ENCODE peak calls at places on chromosomes 3 and 15, in nine cellular contexts. V is hepatocyte, I is MM.1S, T is GM23338, E is SK-N-SH, U is GM23248, R is PC-3, Q is HCT116, Z is OCI-LY7. X is an unnamed sample. For H3K4me1, the result is how much of the 10 kb centered on the place peaks cover.

GRCh38 chr3:159007331-159007730 is 205.5 kb downstream of the MFSD1 start:
- DNase-seq in V (no peak), Z (no peak), Q (no peak), U (no peak), R (no peak), T (no peak), E (no peak), I (no peak), X (no peak)

GRCh38 chr3:187778726-187779125 is 33.5 kb upstream of the BCL6 start:
- DNase-seq in Z (no peak), V (no peak), E (no peak), I (no peak), T (no peak), U (no peak), R (peak), Q (no peak), X (no peak)

GRCh38 chr15:99711685-99712084 is 21.6 kb downstream of the LYSMD4 start:
- DNase-seq in Z (no peak), R (no peak), Q (no peak), I (no peak), E (no peak), U (no peak), V (no peak), T (no peak), X (no peak)

GRCh38 chr15:62895905-62896316 is 146.6 kb upstream of the TPM1 start:
- DNase-seq in R (peak), V (no peak), E (no peak), U (peak), Q (no peak), Z (no peak), I (no peak), T (no peak), X (no peak)

GRCh38 chr3:143465638-143466037 is 346.1 kb downstream of the CHST2 start:
- DNase-seq in I (no peak), E (no peak), V (no peak), U (no peak), Q (no peak), R (peak), Z (no peak), T (no peak), X (no peak)

GRCh38 chr15:78203346-78204225 is 30.8 kb downstream of the ACSBG1 start:
- DNase-seq in Z (no peak), Q (no peak), U (no peak), R (no peak), V (peak), E (no peak), I (no peak), T (no peak), X (no peak)

GRCh38 chr3:27022096-27022761 is 347.0 kb downstream of the NEK10 start:
- DNase-seq in V (no peak), R (no peak), E (no peak), Q (no peak), I (no peak), Z (no peak), U (no peak), T (peak), X (peak)

GRCh38 chr3:124557433-124558232 is 172.6 kb upstream of the UMPS start:
- DNase-seq in R (peak), Q (no peak), V (no peak), E (peak), U (peak), Z (no peak), T (no peak), I (no peak), X (no peak)

GRCh38 chr3:4850211-4850927 is 128.9 kb upstream of the BHLHE40 start:
- DNase-seq in I (no peak), T (no peak), Z (no peak), E (no peak), V (no peak), U (no peak), Q (no peak), R (no peak), X (no peak)

GRCh38 chr3:195133462-195133861 is 137.5 kb downstream of the XXYLT1 start:
- DNase-seq in I (no peak), Q (no peak), R (no peak), V (no peak), Z (no peak), E (no peak), U (peak), T (no peak), X (no peak)

GRCh38 chr15:36501063-36501678 is 78.3 kb upstream of the CDIN1 start:
- DNase-seq in Z (peak), T (peak), R (peak), Q (peak), E (peak), I (peak), U (peak), V (peak), X (peak)

DNA sequence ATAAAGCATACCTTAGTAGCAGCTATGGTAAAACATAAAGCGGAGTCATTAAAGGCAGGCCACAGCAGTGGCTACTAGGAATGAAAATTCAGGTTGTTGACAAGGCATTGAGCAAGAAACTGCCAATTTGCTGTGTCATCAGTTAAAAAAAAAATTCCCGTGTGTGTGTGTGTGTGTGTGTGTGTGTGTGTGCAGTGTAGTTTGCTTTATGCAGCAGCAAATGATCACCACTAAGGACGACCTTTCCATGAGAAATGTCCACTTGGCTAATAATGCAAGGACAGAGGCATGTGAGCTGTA is 129.7 kb downstream of the ZNF385D start:
- DNase-seq in Z (no peak), R (peak), Q (no peak), I (no peak), U (peak), T (no peak), E (no peak), V (peak), X (no peak)
- H3K4me3 ChIP-seq in Z (no peak), R (no peak), Q (no peak), I (no peak), U (no peak), T (no peak), E (no peak), V (no peak), X (no peak)

DNA sequence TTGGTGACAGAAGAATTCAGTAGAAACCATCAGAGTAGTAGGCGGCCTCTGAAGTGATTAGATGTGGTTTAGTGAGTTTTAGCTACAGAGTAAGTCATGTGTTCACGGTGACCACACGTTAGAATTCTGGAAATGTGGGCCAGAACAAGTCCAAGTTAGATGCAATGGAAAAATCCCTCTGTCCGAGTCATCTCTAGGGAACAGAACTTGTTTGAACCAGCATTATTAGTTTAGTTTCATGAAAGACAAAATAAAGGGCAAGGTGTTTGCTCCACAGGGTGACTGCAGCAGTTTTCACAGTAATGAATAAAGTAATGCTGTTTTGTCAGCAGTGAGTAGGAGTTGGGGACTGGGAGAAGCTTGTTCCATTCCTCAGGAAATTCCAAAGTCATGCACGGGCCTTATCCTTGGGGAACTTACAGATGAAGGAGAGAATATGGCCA is 100.2 kb downstream of the CGNL1 start:
- DNase-seq in T (no peak), R (no peak), Q (no peak), Z (no peak), V (no peak), E (no peak), I (no peak), U (peak), X (no peak)
- TF ChIP-seq EZH2phosphoT487 in T (no peak), R (no peak), Q (no peak), Z (no peak), V (no peak), E (no peak), I (no peak), U (no peak), X (no peak)

DNA sequence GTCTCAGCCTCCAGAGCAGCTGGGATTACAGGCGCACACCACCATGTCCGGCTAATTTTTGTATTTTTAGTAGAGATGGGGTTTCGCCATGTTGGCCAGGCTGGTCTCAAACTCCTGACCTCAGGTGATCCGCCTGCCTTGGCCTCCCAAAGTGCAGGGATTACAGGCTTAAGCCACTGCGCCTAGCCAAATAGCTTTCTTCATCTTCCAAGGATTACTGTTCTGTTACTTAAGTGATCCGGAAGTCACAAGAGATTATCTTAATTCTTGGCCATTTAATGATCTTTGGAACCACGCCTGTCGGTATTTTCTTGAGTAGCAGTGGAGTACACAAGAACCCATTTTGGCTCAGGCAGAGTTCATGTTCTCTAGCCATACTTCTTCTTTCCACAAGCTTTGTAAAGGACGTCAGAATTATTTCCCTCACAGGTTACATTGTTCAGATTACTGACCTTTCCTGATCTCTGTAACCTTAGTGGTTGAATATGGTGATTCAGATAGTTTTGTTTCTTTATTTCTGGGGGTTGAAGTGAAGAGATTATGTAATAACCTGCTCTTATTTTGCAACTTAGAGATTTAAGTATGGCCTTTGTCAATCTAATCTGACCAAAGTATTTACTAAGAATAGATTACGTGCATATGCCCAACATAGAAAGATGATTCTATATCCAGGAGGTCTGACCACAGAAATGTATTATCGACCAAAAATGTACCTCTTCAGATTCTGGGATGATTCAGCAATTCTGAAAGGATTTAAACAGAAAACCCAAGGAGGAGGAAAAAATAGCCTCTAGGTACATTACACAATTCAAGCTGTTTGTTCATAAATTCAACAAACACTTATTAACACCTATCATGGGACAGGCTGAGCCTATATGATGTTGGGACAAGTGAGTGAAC is 132.2 kb downstream of the GREM1 start:
- DNase-seq in V (no peak), R (peak), E (no peak), I (peak), Z (no peak), U (peak), T (no peak), Q (no peak), X (no peak)
- H3K4me1 ChIP-seq in V (under half), R (under half), E (under half), I (under half), Z (under half), U (under half), T (under half), Q (under half), X (under half)

DNA sequence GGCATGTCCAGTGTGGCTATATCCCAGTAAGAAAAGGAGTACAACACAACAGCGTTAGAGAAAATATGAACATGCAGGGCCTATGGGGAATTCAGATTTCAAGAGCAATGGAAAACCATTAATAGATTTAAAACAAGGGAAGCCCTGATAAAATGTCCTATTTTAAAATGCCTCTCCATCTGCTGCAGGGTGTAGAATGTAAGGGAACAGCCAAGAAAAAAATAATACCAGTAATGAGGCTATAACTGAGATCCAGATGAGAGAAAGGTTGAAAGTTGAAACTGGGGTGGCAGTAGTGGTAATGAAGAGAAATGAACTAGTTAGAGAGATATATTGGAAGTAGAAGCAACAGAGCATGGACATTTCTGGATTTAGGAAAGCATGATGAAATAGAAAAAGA is 226.1 kb downstream of the KCNMB2 start:
- DNase-seq in R (no peak), V (no peak), U (no peak), I (no peak), Q (no peak), Z (no peak), E (no peak), T (no peak), X (no peak)
- H3K4me3 ChIP-seq in R (no peak), V (no peak), U (no peak), I (no peak), Q (no peak), Z (no peak), E (no peak), T (no peak), X (no peak)

GRCh38 chr3:149618151-149619123 is 39.4 kb downstream of the WWTR1 start:
- DNase-seq in U (no peak), E (no peak), V (no peak), R (no peak), Z (no peak), T (no peak), Q (no peak), I (no peak), X (no peak)

GRCh38 chr3:149625795-149626194 is 32.0 kb downstream of the WWTR1 start:
- DNase-seq in U (peak), E (no peak), V (no peak), R (no peak), I (no peak), Q (no peak), T (no peak), Z (no peak), X (no peak)

GRCh38 chr3:149623819-149624218 is 34.0 kb downstream of the WWTR1 start:
- DNase-seq in T (no peak), V (no peak), E (no peak), U (no peak), Z (no peak), I (no peak), R (no peak), Q (no peak), X (no peak)

GRCh38 chr3:149620291-149621020 is 37.4 kb downstream of the WWTR1 start:
- DNase-seq in Q (no peak), T (no peak), V (no peak), I (no peak), Z (no peak), U (peak), R (peak), E (no peak), X (no peak)

DNA sequence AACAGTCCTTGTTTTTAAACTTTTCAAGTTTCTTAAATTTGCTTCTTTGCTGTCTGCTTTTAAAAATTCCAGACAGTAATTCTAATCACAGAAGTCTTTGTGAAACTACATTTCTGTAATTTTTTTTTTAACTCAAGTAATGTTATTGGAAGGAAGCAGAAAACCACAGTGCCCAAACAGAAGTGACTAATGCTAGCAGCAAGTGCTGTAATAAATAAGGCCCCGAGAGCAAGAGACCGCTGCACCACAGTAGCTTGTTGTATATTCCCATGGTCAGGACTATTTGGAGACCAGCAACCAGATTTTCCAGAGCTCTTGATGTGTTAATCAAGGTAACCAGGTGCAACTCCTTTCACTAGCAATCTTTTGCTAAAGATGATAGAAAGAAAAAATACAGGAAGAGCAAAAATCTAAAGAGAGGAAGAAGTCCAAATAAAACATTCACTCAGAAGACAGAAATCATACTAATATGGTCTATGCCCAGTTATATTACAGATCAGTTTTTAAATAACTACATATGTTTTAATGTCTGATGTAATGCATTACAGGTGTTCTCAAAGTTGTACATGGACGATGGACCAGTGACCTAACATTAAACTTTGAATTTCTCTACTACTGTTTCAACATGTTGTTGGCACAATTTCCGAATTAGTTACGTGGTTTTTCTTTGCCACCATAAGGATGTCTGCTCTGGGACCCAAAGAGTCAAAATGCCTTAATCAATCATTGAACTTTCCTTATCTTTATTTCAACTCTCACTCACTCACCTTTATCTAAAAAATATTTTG is 36.4 kb downstream of the WWTR1 start:
- DNase-seq in E (no peak), R (peak), Z (no peak), Q (no peak), T (peak), U (peak), V (no peak), I (peak), X (no peak)
- TF ChIP-seq EZH2phosphoT487 in E (no peak), R (no peak), Z (no peak), Q (no peak), T (no peak), U (no peak), V (no peak), I (no peak), X (no peak)

DNA sequence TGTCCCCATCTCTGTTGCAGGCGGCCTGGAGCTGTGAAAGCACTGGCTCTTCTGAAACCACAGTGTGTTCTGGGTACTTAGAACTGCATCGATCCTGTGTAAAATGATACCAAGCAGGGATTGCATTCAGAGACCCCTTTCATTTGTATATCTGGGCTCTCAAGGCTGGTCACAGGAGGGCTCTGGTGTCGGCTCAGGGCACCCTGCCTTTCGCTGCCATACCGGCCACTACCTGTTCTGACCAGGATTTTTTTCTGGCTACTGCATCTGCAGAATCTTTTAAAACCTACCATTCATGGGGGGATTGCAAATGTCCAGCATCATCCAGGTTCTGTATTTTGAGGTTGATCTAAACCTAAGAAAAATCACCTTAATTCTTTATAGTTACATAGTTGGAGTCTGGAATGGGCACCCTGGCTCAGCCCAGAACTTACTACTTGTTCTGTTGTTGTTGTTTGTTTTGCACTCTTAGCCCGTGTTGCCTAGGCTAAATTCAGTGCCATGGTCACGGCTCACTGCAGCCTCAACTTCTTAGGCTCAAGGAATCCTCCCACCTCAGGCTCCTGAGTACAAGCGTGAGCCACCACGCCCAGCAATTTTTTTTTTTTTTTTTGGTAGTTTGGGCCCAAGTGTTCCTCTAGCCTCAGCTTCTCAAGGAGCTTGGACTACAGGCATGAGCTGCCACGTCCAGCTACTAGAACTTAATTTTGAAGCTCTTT is 52.7 kb downstream of the TRIM71 start:
- DNase-seq in R (no peak), T (no peak), E (no peak), I (no peak), V (no peak), Z (no peak), Q (no peak), U (no peak), X (no peak)
- H3K4me1 ChIP-seq in R (under half), T (half or more), E (under half), I (under half), V (under half), Z (under half), Q (under half), U (under half), X (half or more)

GRCh38 chr3:183526838-183527420 is 28.6 kb downstream of the KLHL6 start:
- DNase-seq in Z (no peak), Q (no peak), V (no peak), I (no peak), E (no peak), T (no peak), R (no peak), U (no peak), X (no peak)
- H3K4me3 ChIP-seq in Z (no peak), Q (no peak), V (no peak), I (peak), E (no peak), T (no peak), R (no peak), U (no peak), X (no peak)

DNA sequence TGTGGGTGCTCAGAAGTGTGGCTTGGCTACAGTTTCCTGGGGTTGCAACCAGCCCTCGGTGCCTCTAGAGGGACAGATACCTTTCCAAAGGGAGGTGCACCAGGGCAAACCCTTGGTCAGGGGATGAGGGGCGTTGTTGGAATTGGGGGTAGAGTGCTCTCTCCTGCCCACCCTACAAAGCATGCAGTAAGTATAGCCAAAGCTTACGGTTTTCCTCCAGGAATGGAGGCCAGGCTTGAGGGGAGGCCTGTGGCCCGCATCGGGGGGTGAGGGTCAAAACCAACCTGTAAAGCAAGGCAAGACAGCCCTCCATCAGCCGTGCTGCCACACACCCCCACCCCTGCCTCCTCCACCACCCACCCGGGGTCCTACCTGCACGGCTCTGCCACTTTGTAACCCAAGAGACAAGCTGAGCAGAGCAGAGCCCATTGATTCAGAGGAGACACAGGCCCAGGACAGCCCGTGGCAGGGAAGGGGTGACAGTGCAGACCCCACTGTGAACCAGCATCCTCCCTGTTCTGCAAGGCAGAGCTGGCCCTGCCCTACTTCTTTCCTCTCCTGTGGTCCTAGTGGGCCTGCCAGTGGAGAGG is 41.5 kb downstream of the TLE3 start:
- DNase-seq in U (no peak), Z (no peak), R (no peak), I (no peak), E (no peak), V (no peak), Q (no peak), T (no peak), X (no peak)
- TF ChIP-seq EZH2phosphoT487 in U (no peak), Z (no peak), R (no peak), I (no peak), E (no peak), V (no peak), Q (no peak), T (no peak), X (no peak)